ENCODE peak calls at places on chromosomes 3 and 15, in nine cellular contexts. A, U, Y, W, B, S, K, O and X are unnamed samples.

GRCh38 chr3:64354221-64354620 is 129.0 kb upstream of the PRICKLE2 start:
- DNase-seq in A (no peak), U (peak), Y (no peak), W (no peak), B (no peak), S (no peak), K (no peak), O (no peak), X (no peak)

GRCh38 chr3:126347543-126348161 is 9.6 kb downstream of the KLF15 start:
- DNase-seq in A (no peak), U (no peak), Y (peak), W (no peak), B (no peak), S (no peak), K (no peak), O (no peak), X (no peak)

GRCh38 chr15:29567336-29567735 is 254.9 kb downstream of the TJP1 start:
- DNase-seq in A (no peak), U (no peak), Y (no peak), W (no peak), B (no peak), S (no peak), K (no peak), O (no peak), X (no peak)

GRCh38 chr3:197201840-197202452 is 96.5 kb downstream of the DLG1 start:
- DNase-seq in A (no peak), U (peak), Y (no peak), W (no peak), B (no peak), S (no peak), K (no peak), O (peak), X (no peak)

GRCh38 chr3:82293435-82293834 is 532.0 kb upstream of the GBE1 start:
- DNase-seq in A (no peak), U (no peak), Y (no peak), W (no peak), B (no peak), S (no peak), K (no peak), O (no peak), X (no peak)

GRCh38 chr3:21942328-21942727 is 191.3 kb upstream of the ZNF385D start:
- DNase-seq in A (no peak), U (peak), Y (no peak), W (no peak), B (no peak), S (no peak), K (peak), O (peak), X (no peak)

GRCh38 chr3:136544532-136544931 is 207.6 kb downstream of the STAG1 start:
- DNase-seq in A (no peak), U (peak), Y (no peak), W (no peak), B (no peak), S (no peak), K (peak), O (no peak), X (no peak)

GRCh38 chr15:63240136-63240535 is 37.3 kb upstream of the APH1B start:
- DNase-seq in A (no peak), U (no peak), Y (no peak), W (no peak), B (no peak), S (no peak), K (no peak), O (no peak), X (no peak)

GRCh38 chr3:188607810-188608209 is 453.9 kb downstream of the LPP start:
- DNase-seq in A (no peak), U (no peak), Y (no peak), W (no peak), B (no peak), S (no peak), K (no peak), O (no peak), X (no peak)

GRCh38 chr3:23316924-23317323 is 113.8 kb downstream of the UBE2E2 start:
- DNase-seq in A (no peak), U (no peak), Y (no peak), W (no peak), B (no peak), S (no peak), K (no peak), O (no peak), X (no peak)

GRCh38 chr3:87895983-87896382 is 162.8 kb downstream of the CGGBP1 start:
- DNase-seq in A (no peak), U (no peak), Y (no peak), W (no peak), B (no peak), S (no peak), K (no peak), O (no peak), X (no peak)

GRCh38 chr3:25069970-25070369 is 358.1 kb upstream of the RARB start:
- DNase-seq in A (no peak), U (no peak), Y (no peak), W (no peak), B (no peak), S (no peak), K (no peak), O (no peak), X (no peak)

GRCh38 chr15:90376789-90377188 is 11.3 kb upstream of the IQGAP1 start:
- DNase-seq in A (no peak), U (no peak), Y (no peak), W (no peak), B (peak), S (no peak), K (no peak), O (no peak), X (peak)

GRCh38 chr3:133330043-133330442 is 69.8 kb upstream of the BFSP2 start:
- DNase-seq in A (peak), U (no peak), Y (peak), W (no peak), B (no peak), S (peak), K (no peak), O (peak), X (no peak)

GRCh38 chr15:39704235-39704634 is 78.4 kb downstream of the FSIP1 start:
- DNase-seq in A (no peak), U (no peak), Y (no peak), W (no peak), B (no peak), S (no peak), K (no peak), O (no peak), X (no peak)

GRCh38 chr3:150848864-150849263 is 56.4 kb downstream of the MINDY4B start:
- DNase-seq in A (no peak), U (no peak), Y (no peak), W (no peak), B (no peak), S (no peak), K (no peak), O (no peak), X (no peak)

GRCh38 chr3:184652465-184652864 is 59.4 kb downstream of the MAGEF1 start:
- DNase-seq in A (no peak), U (peak), Y (no peak), W (no peak), B (no peak), S (no peak), K (no peak), O (no peak), X (no peak)

GRCh38 chr3:10495003-10495402 is 10.4 kb downstream of the ATP2B2 start:
- DNase-seq in A (peak), U (peak), Y (no peak), W (no peak), B (no peak), S (no peak), K (no peak), O (no peak), X (no peak)

GRCh38 chr15:71545223-71545760 is 265.1 kb upstream of the NR2E3 start:
- DNase-seq in A (no peak), U (no peak), Y (no peak), W (no peak), B (no peak), S (no peak), K (no peak), O (no peak), X (no peak)

GRCh38 chr3:186109897-186110803 is 1.3 kb upstream of the ETV5 start:
- DNase-seq in A (peak), U (peak), Y (peak), W (peak), B (no peak), S (no peak), K (peak), O (peak), X (no peak)

GRCh38 chr3:168134931-168135330 is 39.2 kb upstream of the GOLIM4 start:
- DNase-seq in A (no peak), U (peak), Y (no peak), W (no peak), B (no peak), S (no peak), K (no peak), O (no peak), X (no peak)

GRCh38 chr3:127739347-127740135 is 66.8 kb downstream of the ABTB1 start:
- DNase-seq in A (no peak), U (no peak), Y (no peak), W (no peak), B (no peak), S (no peak), K (no peak), O (no peak), X (no peak)

GRCh38 chr3:187295635-187296034 is 4.1 kb upstream of the MASP1 start:
- DNase-seq in A (no peak), U (no peak), Y (no peak), W (peak), B (no peak), S (no peak), K (no peak), O (no peak), X (no peak)

GRCh38 chr15:62807539-62808130 is 234.9 kb upstream of the TPM1 start:
- DNase-seq in A (peak), U (no peak), Y (no peak), W (no peak), B (no peak), S (no peak), K (no peak), O (no peak), X (no peak)

GRCh38 chr3:167653750-167654149 is at the start of gene WDR49:
- DNase-seq in A (peak), U (no peak), Y (no peak), W (no peak), B (no peak), S (no peak), K (no peak), O (no peak), X (no peak)

GRCh38 chr3:12993022-12993622 is 80.1 kb downstream of the IQSEC1 start:
- DNase-seq in A (peak), U (no peak), Y (no peak), W (no peak), B (no peak), S (no peak), K (peak), O (no peak), X (no peak)

GRCh38 chr3:194574639-194575483 is 58.4 kb downstream of the TMEM44 start:
- DNase-seq in A (no peak), U (peak), Y (no peak), W (no peak), B (no peak), S (no peak), K (no peak), O (no peak), X (no peak)

GRCh38 chr15:26125664-26126063 is 262.5 kb upstream of the ATP10A start:
- DNase-seq in A (no peak), U (no peak), Y (no peak), W (no peak), B (no peak), S (no peak), K (no peak), O (no peak), X (no peak)

GRCh38 chr3:197960694-197961581 is 921 bp downstream of the LMLN start:
- DNase-seq in A (no peak), U (no peak), Y (no peak), W (no peak), B (no peak), S (no peak), K (peak), O (no peak), X (no peak)

GRCh38 chr3:468172-468571 is 271.6 kb downstream of the CHL1 start:
- DNase-seq in A (no peak), U (peak), Y (peak), W (peak), B (no peak), S (no peak), K (no peak), O (no peak), X (no peak)

GRCh38 chr15:72117448-72117697 is 577 bp downstream of the MYO9A start:
- DNase-seq in A (peak), U (peak), Y (peak), W (peak), B (peak), S (no peak), K (peak), O (no peak), X (peak)

GRCh38 chr3:62070891-62071290 is 302.5 kb downstream of the FEZF2 start:
- DNase-seq in A (no peak), U (no peak), Y (no peak), W (no peak), B (no peak), S (no peak), K (no peak), O (no peak), X (no peak)

GRCh38 chr3:107629556-107629955 is 106.8 kb downstream of the BBX start:
- DNase-seq in A (no peak), U (no peak), Y (no peak), W (no peak), B (no peak), S (no peak), K (no peak), O (no peak), X (no peak)

GRCh38 chr3:45967724-45968123 is 24.5 kb downstream of the CXCR6 start:
- DNase-seq in A (no peak), U (no peak), Y (no peak), W (no peak), B (no peak), S (no peak), K (no peak), O (no peak), X (no peak)

GRCh38 chr3:74301058-74301457 is 313.4 kb downstream of the CNTN3 start:
- DNase-seq in A (no peak), U (no peak), Y (no peak), W (no peak), B (no peak), S (no peak), K (no peak), O (peak), X (no peak)

GRCh38 chr3:57434041-57434440 is 110.1 kb downstream of the DNAH12 start:
- DNase-seq in A (peak), U (peak), Y (no peak), W (peak), B (no peak), S (no peak), K (peak), O (peak), X (no peak)

GRCh38 chr15:68634531-68634930 is 55.7 kb downstream of the CORO2B start:
- DNase-seq in A (no peak), U (no peak), Y (no peak), W (no peak), B (no peak), S (no peak), K (no peak), O (no peak), X (no peak)

GRCh38 chr3:5071061-5071460 is 51.0 kb upstream of the ARL8B start:
- DNase-seq in A (no peak), U (peak), Y (no peak), W (no peak), B (no peak), S (no peak), K (peak), O (no peak), X (no peak)

GRCh38 chr3:161607056-161607455 is 110.4 kb downstream of the OTOL1 start:
- DNase-seq in A (no peak), U (peak), Y (no peak), W (no peak), B (no peak), S (no peak), K (no peak), O (no peak), X (no peak)

GRCh38 chr15:68709826-68710225 is 110.9 kb downstream of the ANP32A start:
- DNase-seq in A (no peak), U (no peak), Y (no peak), W (no peak), B (no peak), S (no peak), K (no peak), O (no peak), X (no peak)